ENCODE peak calls at places on chromosomes 6 and 20, in eight cellular contexts. One of them, this sample, is unnamed.
A peak's percentile ranks its signal among the peaks of the same experiment; 100 is the strongest.

GRCh38 chr20:64101731-64102621 is 5.4 kb downstream of the NPBWR2 start:
- DNase-seq in GM23248: peak; percentile 39
- DNase-seq in OCI-LY7: peak; percentile 73
- DNase-seq in esophagus squamous epithelium: no peak
- DNase-seq in cardiac muscle cell: no peak
- DNase-seq in GM12878: no peak
- DNase-seq in stomach: peak; percentile 48
- DNase-seq in tibial nerve: no peak
- DNase-seq in this sample: peak; percentile 9

GRCh38 chr20:38372830-38373229 is 26.5 kb downstream of the LBP start:
- DNase-seq in GM12878: no peak
- DNase-seq in cardiac muscle cell: peak; percentile 58
- DNase-seq in esophagus squamous epithelium: no peak
- DNase-seq in OCI-LY7: no peak
- DNase-seq in tibial nerve: no peak
- DNase-seq in GM23248: no peak
- DNase-seq in stomach: no peak
- DNase-seq in this sample: no peak

GRCh38 chr6:113901482-113901881 is 44.3 kb downstream of the MARCKS start:
- DNase-seq in OCI-LY7: no peak
- DNase-seq in GM23248: peak; percentile 71
- DNase-seq in GM12878: no peak
- DNase-seq in tibial nerve: no peak
- DNase-seq in esophagus squamous epithelium: no peak
- DNase-seq in stomach: no peak
- DNase-seq in cardiac muscle cell: peak; percentile 36
- DNase-seq in this sample: no peak

GRCh38 chr6:137240168-137240567 is 21.0 kb upstream of the IFNGR1 start:
- DNase-seq in esophagus squamous epithelium: no peak
- DNase-seq in OCI-LY7: no peak
- DNase-seq in tibial nerve: no peak
- DNase-seq in GM23248: peak; percentile 91
- DNase-seq in cardiac muscle cell: peak; percentile 95
- DNase-seq in GM12878: no peak
- DNase-seq in stomach: no peak
- DNase-seq in this sample: peak; percentile 83

GRCh38 chr20:33612001-33612400 is 50.1 kb upstream of the C20orf144 start:
- DNase-seq in esophagus squamous epithelium: no peak
- DNase-seq in stomach: no peak
- DNase-seq in OCI-LY7: no peak
- DNase-seq in GM23248: no peak
- DNase-seq in cardiac muscle cell: no peak
- DNase-seq in GM12878: no peak
- DNase-seq in tibial nerve: no peak
- DNase-seq in this sample: no peak

GRCh38 chr20:40991181-40991889 is 37.3 kb upstream of the TOP1 start:
- DNase-seq in stomach: no peak
- DNase-seq in GM23248: no peak
- DNase-seq in esophagus squamous epithelium: no peak
- DNase-seq in GM12878: peak; percentile 99
- DNase-seq in cardiac muscle cell: no peak
- DNase-seq in tibial nerve: no peak
- DNase-seq in OCI-LY7: peak; percentile 99
- DNase-seq in this sample: no peak

GRCh38 chr20:57078101-57078500 is 188.3 kb downstream of the BMP7 start:
- DNase-seq in esophagus squamous epithelium: no peak
- DNase-seq in OCI-LY7: no peak
- DNase-seq in stomach: no peak
- DNase-seq in tibial nerve: no peak
- DNase-seq in GM23248: no peak
- DNase-seq in GM12878: no peak
- DNase-seq in cardiac muscle cell: no peak
- DNase-seq in this sample: no peak

GRCh38 chr6:3230275-3231212 is 3.1 kb upstream of the TUBB2B start:
- DNase-seq in GM23248: peak; percentile 47
- DNase-seq in stomach: no peak
- DNase-seq in tibial nerve: no peak
- DNase-seq in esophagus squamous epithelium: no peak
- DNase-seq in GM12878: no peak
- DNase-seq in OCI-LY7: no peak
- DNase-seq in cardiac muscle cell: no peak
- DNase-seq in this sample: no peak

GRCh38 chr6:113860165-113860955 is 3.2 kb downstream of the MARCKS start:
- DNase-seq in GM12878: no peak
- DNase-seq in OCI-LY7: no peak
- DNase-seq in stomach: peak; percentile 29
- DNase-seq in cardiac muscle cell: peak; percentile 66
- DNase-seq in tibial nerve: peak; percentile 16
- DNase-seq in esophagus squamous epithelium: no peak
- DNase-seq in GM23248: peak; percentile 70
- DNase-seq in this sample: peak; percentile 16

GRCh38 chr6:50815436-50816114 is 3.1 kb upstream of the TFAP2B start:
- DNase-seq in GM12878: no peak
- DNase-seq in GM23248: peak; percentile 67
- DNase-seq in OCI-LY7: peak; percentile 3
- DNase-seq in esophagus squamous epithelium: no peak
- DNase-seq in stomach: no peak
- DNase-seq in tibial nerve: no peak
- DNase-seq in cardiac muscle cell: peak; percentile 22
- DNase-seq in this sample: no peak

GRCh38 chr6:14441371-14441781 is 323.8 kb downstream of the CD83 start:
- DNase-seq in GM23248: peak; percentile 48
- DNase-seq in OCI-LY7: no peak
- DNase-seq in stomach: no peak
- DNase-seq in cardiac muscle cell: peak; percentile 65
- DNase-seq in tibial nerve: no peak
- DNase-seq in GM12878: no peak
- DNase-seq in esophagus squamous epithelium: no peak
- DNase-seq in this sample: peak; percentile 28

GRCh38 chr6:166402582-166403277 is 20.0 kb upstream of the MPC1 start:
- DNase-seq in OCI-LY7: no peak
- DNase-seq in cardiac muscle cell: peak; percentile 57
- DNase-seq in stomach: no peak
- DNase-seq in GM23248: peak; percentile 89
- DNase-seq in GM12878: no peak
- DNase-seq in esophagus squamous epithelium: no peak
- DNase-seq in tibial nerve: no peak
- DNase-seq in this sample: no peak

GRCh38 chr20:46634528-46634927 is 16.7 kb downstream of the SLC13A3 start:
- DNase-seq in GM23248: no peak
- DNase-seq in esophagus squamous epithelium: no peak
- DNase-seq in GM12878: no peak
- DNase-seq in stomach: no peak
- DNase-seq in OCI-LY7: no peak
- DNase-seq in cardiac muscle cell: no peak
- DNase-seq in tibial nerve: no peak
- DNase-seq in this sample: no peak

GRCh38 chr6:143155681-143156080 is 95.0 kb downstream of the AIG1 start:
- DNase-seq in GM12878: no peak
- DNase-seq in cardiac muscle cell: no peak
- DNase-seq in tibial nerve: no peak
- DNase-seq in esophagus squamous epithelium: no peak
- DNase-seq in stomach: no peak
- DNase-seq in GM23248: no peak
- DNase-seq in OCI-LY7: no peak
- DNase-seq in this sample: no peak

GRCh38 chr6:48826884-48827701 is 636.0 kb downstream of the MMUT start:
- DNase-seq in esophagus squamous epithelium: no peak
- DNase-seq in GM23248: peak; percentile 97
- DNase-seq in OCI-LY7: no peak
- DNase-seq in tibial nerve: no peak
- DNase-seq in GM12878: no peak
- DNase-seq in stomach: peak; percentile 34
- DNase-seq in cardiac muscle cell: peak; percentile 89
- DNase-seq in this sample: no peak

GRCh38 chr6:7195330-7196018 is 87.7 kb downstream of the RREB1 start:
- DNase-seq in esophagus squamous epithelium: no peak
- DNase-seq in OCI-LY7: no peak
- DNase-seq in stomach: no peak
- DNase-seq in tibial nerve: no peak
- DNase-seq in GM23248: no peak
- DNase-seq in GM12878: no peak
- DNase-seq in cardiac muscle cell: no peak
- DNase-seq in this sample: no peak

GRCh38 chr20:61499859-61500258 is 247.8 kb downstream of the CDH4 start:
- DNase-seq in GM12878: no peak
- DNase-seq in GM23248: peak; percentile 47
- DNase-seq in stomach: no peak
- DNase-seq in esophagus squamous epithelium: no peak
- DNase-seq in tibial nerve: no peak
- DNase-seq in cardiac muscle cell: no peak
- DNase-seq in OCI-LY7: peak; percentile 50
- DNase-seq in this sample: no peak

GRCh38 chr20:61507778-61508177 is 255.7 kb downstream of the CDH4 start:
- DNase-seq in OCI-LY7: no peak
- DNase-seq in GM23248: no peak
- DNase-seq in cardiac muscle cell: no peak
- DNase-seq in tibial nerve: no peak
- DNase-seq in esophagus squamous epithelium: no peak
- DNase-seq in stomach: no peak
- DNase-seq in GM12878: no peak
- DNase-seq in this sample: no peak

GRCh38 chr20:61502433-61502832 is 250.4 kb downstream of the CDH4 start:
- DNase-seq in GM23248: peak; percentile 7
- DNase-seq in GM12878: no peak
- DNase-seq in OCI-LY7: no peak
- DNase-seq in cardiac muscle cell: no peak
- DNase-seq in tibial nerve: no peak
- DNase-seq in esophagus squamous epithelium: no peak
- DNase-seq in stomach: no peak
- DNase-seq in this sample: no peak

GRCh38 chr20:61500791-61501321 is 248.8 kb downstream of the CDH4 start:
- DNase-seq in tibial nerve: no peak
- DNase-seq in OCI-LY7: no peak
- DNase-seq in esophagus squamous epithelium: no peak
- DNase-seq in GM12878: no peak
- DNase-seq in cardiac muscle cell: peak; percentile 4
- DNase-seq in stomach: no peak
- DNase-seq in GM23248: peak; percentile 7
- DNase-seq in this sample: no peak

GRCh38 chr20:61503106-61503505 is 251.0 kb downstream of the CDH4 start:
- DNase-seq in cardiac muscle cell: no peak
- DNase-seq in GM12878: no peak
- DNase-seq in stomach: no peak
- DNase-seq in OCI-LY7: no peak
- DNase-seq in tibial nerve: no peak
- DNase-seq in esophagus squamous epithelium: no peak
- DNase-seq in GM23248: no peak
- DNase-seq in this sample: no peak
- H3K4me1 ChIP-seq in cardiac muscle cell: peaks cover 35% of the 10 kb centered on the region
- H3K4me1 ChIP-seq in GM12878: no peaks in the 10 kb centered on the region
- H3K4me1 ChIP-seq in stomach: no peaks in the 10 kb centered on the region
- H3K4me1 ChIP-seq in OCI-LY7: peaks cover 36% of the 10 kb centered on the region
- H3K4me1 ChIP-seq in tibial nerve: no peaks in the 10 kb centered on the region
- H3K4me1 ChIP-seq in esophagus squamous epithelium: no peaks in the 10 kb centered on the region
- H3K4me1 ChIP-seq in GM23248: no peaks in the 10 kb centered on the region
- H3K4me1 ChIP-seq in this sample: no peaks in the 10 kb centered on the region

DNA sequence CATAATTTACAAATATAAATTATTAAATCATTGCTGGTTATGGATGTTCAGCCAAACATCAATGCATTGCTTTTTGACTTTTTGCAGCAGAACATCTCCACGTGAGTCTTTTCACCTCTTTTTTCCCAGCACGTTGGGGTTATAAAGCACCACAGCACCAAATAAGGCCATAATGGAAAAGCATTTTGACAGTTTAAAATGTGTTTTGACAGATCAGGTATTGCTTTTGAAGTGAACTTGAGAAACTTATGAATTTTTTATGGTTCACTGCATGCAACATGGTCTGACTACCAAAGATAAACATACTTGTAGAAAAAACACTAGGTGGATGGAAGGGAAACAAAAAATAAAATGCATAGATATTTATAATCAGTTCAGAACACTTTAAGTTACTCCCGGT is 622.4 kb downstream of the HTR1B start:
- DNase-seq in esophagus squamous epithelium: no peak
- DNase-seq in cardiac muscle cell: no peak
- DNase-seq in stomach: no peak
- DNase-seq in GM23248: no peak
- DNase-seq in GM12878: no peak
- DNase-seq in tibial nerve: no peak
- DNase-seq in OCI-LY7: no peak
- DNase-seq in this sample: no peak
- H3K4me3 ChIP-seq in esophagus squamous epithelium: no peak overlapping the region
- H3K4me3 ChIP-seq in cardiac muscle cell: no peak overlapping the region
- H3K4me3 ChIP-seq in stomach: no peak overlapping the region
- H3K4me3 ChIP-seq in GM23248: no peak overlapping the region
- H3K4me3 ChIP-seq in GM12878: no peak overlapping the region
- H3K4me3 ChIP-seq in tibial nerve: no peak overlapping the region
- H3K4me3 ChIP-seq in OCI-LY7: no peak overlapping the region
- H3K4me3 ChIP-seq in this sample: no peak overlapping the region

DNA sequence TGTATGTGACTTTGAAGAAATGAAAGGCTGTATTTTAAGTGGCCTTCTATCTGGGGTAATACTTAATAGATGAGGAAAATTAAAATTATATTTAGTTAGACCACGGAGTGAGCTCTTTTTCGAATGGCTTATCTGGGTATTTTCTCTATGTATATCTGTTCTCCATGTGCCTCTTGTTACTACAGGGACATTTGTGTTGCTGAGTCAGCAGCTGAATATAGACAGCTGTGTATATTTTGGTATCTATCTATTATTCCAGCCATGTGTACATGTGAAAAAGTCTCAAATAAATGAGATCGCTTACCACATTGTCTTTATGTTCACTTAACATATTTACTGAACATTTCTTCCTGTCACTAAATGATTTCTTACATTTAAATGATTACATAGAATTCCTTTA is 57.2 kb downstream of the TMEM200A start:
- DNase-seq in GM12878: no peak
- DNase-seq in esophagus squamous epithelium: no peak
- DNase-seq in stomach: no peak
- DNase-seq in tibial nerve: no peak
- DNase-seq in cardiac muscle cell: no peak
- DNase-seq in GM23248: no peak
- DNase-seq in OCI-LY7: no peak
- DNase-seq in this sample: no peak
- H3K4me1 ChIP-seq in GM12878: no peaks in the 10 kb centered on the region
- H3K4me1 ChIP-seq in esophagus squamous epithelium: no peaks in the 10 kb centered on the region
- H3K4me1 ChIP-seq in stomach: no peaks in the 10 kb centered on the region
- H3K4me1 ChIP-seq in tibial nerve: no peaks in the 10 kb centered on the region
- H3K4me1 ChIP-seq in cardiac muscle cell: no peaks in the 10 kb centered on the region
- H3K4me1 ChIP-seq in GM23248: peaks cover 43% of the 10 kb centered on the region
- H3K4me1 ChIP-seq in OCI-LY7: no peaks in the 10 kb centered on the region
- H3K4me1 ChIP-seq in this sample: no peaks in the 10 kb centered on the region

GRCh38 chr6:42142118-42142835 is at the start of gene C6orf132:
- DNase-seq in cardiac muscle cell: peak; percentile 45
- DNase-seq in OCI-LY7: no peak
- DNase-seq in tibial nerve: no peak
- DNase-seq in stomach: peak; percentile 91
- DNase-seq in esophagus squamous epithelium: no peak
- DNase-seq in GM23248: peak; percentile 79
- DNase-seq in GM12878: no peak
- DNase-seq in this sample: no peak
- H3K4me3 ChIP-seq in cardiac muscle cell: peak within 1 kb of the TSS; percentile 48
- H3K4me3 ChIP-seq in OCI-LY7: no peak within 1 kb of the TSS
- H3K4me3 ChIP-seq in tibial nerve: peak within 1 kb of the TSS; percentile 43
- H3K4me3 ChIP-seq in stomach: peak within 1 kb of the TSS; percentile 49
- H3K4me3 ChIP-seq in esophagus squamous epithelium: peak within 1 kb of the TSS; percentile 80
- H3K4me3 ChIP-seq in GM23248: peak within 1 kb of the TSS; percentile 81
- H3K4me3 ChIP-seq in GM12878: no peak within 1 kb of the TSS
- H3K4me3 ChIP-seq in this sample: peak within 1 kb of the TSS; percentile 55

GRCh38 chr20:62301111-62301668 is 1.6 kb upstream of the ADRM1 start:
- DNase-seq in esophagus squamous epithelium: no peak
- DNase-seq in GM23248: no peak
- DNase-seq in OCI-LY7: no peak
- DNase-seq in stomach: no peak
- DNase-seq in tibial nerve: no peak
- DNase-seq in cardiac muscle cell: no peak
- DNase-seq in GM12878: no peak
- DNase-seq in this sample: no peak
- H3K4me1 ChIP-seq in esophagus squamous epithelium: peaks cover 52% of the 10 kb centered on the region
- H3K4me1 ChIP-seq in GM23248: peaks cover 14% of the 10 kb centered on the region
- H3K4me1 ChIP-seq in OCI-LY7: peaks cover 33% of the 10 kb centered on the region
- H3K4me1 ChIP-seq in stomach: peaks cover 40% of the 10 kb centered on the region
- H3K4me1 ChIP-seq in tibial nerve: peaks cover 15% of the 10 kb centered on the region
- H3K4me1 ChIP-seq in cardiac muscle cell: peaks cover 13% of the 10 kb centered on the region
- H3K4me1 ChIP-seq in GM12878: peaks cover 10% of the 10 kb centered on the region
- H3K4me1 ChIP-seq in this sample: peaks cover 22% of the 10 kb centered on the region

This sample was measured in gastrocnemius medialis.